ENCODE peak calls at places on chromosome 5, in ten cellular contexts. L is endothelial cell, K is small intestine, E is MG63, B is B cell, R is pons, S is cerebellar nuclear complex, J is A549, F is A172, M is gastrocnemius medialis. N is an unnamed sample.

GRCh38 chr5:87195616-87196015 is 72.1 kb upstream of the RASA1 start:
- DNase-seq in K (no peak), J (no peak), E (no peak), R (no peak), F (no peak), S (no peak), B (no peak), L (no peak), M (no peak), N (no peak)

GRCh38 chr5:75510836-75511434 is 494 bp downstream of the CERT1 start:
- DNase-seq in S (no peak), B (no peak), M (peak), K (peak), E (peak), J (peak), F (peak), L (peak), R (no peak), N (no peak)

GRCh38 chr5:167451091-167451490 is 840.4 kb upstream of the WWC1 start:
- DNase-seq in S (no peak), E (no peak), F (no peak), J (no peak), L (no peak), K (no peak), B (no peak), R (no peak), M (no peak), N (peak)

GRCh38 chr5:18404039-18404438 is 769.8 kb downstream of the TAF11L14 start:
- DNase-seq in M (no peak), K (no peak), F (no peak), E (no peak), S (no peak), R (no peak), J (no peak), B (no peak), L (no peak), N (no peak)

GRCh38 chr5:80198399-80198798 is 57.4 kb downstream of the SERINC5 start:
- DNase-seq in B (no peak), R (peak), S (no peak), K (no peak), L (no peak), M (no peak), F (no peak), J (no peak), E (no peak), N (no peak)

GRCh38 chr5:81265101-81265500 is 32.0 kb downstream of the CKMT2 start:
- DNase-seq in B (no peak), M (no peak), E (no peak), L (no peak), J (no peak), S (no peak), F (no peak), R (no peak), K (no peak), N (peak)

GRCh38 chr5:36717131-36717530 is 110.7 kb downstream of the SLC1A3 start:
- DNase-seq in K (no peak), S (no peak), J (no peak), L (no peak), M (no peak), B (no peak), R (no peak), E (no peak), F (no peak), N (no peak)

GRCh38 chr5:50415912-50416311 is 25.2 kb downstream of the EMB start:
- DNase-seq in L (no peak), E (no peak), R (no peak), F (no peak), M (no peak), K (peak), S (no peak), J (no peak), B (peak), N (no peak)

N was measured in AG04449.